ENCODE peak calls at places on chromosomes 7 and 10, in nine cellular contexts. B is fibroblast of pulmonary artery, X is SJCRH30, K is foreskin keratinocyte, V is thoracic aorta, L is GDM1, T is AML-193, W is BJ, Y is COLO829. G is an unnamed sample.

GRCh38 chr10:44963772-44964633 is 4.4 kb downstream of the RASSF4 start:
- DNase-seq in W (no peak), B (no peak), X (peak; percentile 92), L (no peak), Y (no peak), K (no peak), T (no peak), V (no peak), G (peak; percentile 83)

GRCh38 chr7:51647931-51648351 is 331.3 kb upstream of the COBL start:
- DNase-seq in L (no peak), K (peak; percentile 16), V (no peak), Y (no peak), X (peak; percentile 70), T (no peak), W (no peak), B (peak; percentile 10), G (no peak)

GRCh38 chr7:27141591-27142561 is 1.6 kb downstream of the HOXA5 start:
- DNase-seq in V (no peak), L (no peak), Y (no peak), K (peak; percentile 24), W (no peak), T (no peak), B (no peak), X (peak; percentile 78), G (no peak)

GRCh38 chr10:69492091-69492745 is 41.0 kb downstream of the TSPAN15 start:
- DNase-seq in V (no peak), Y (no peak), X (peak; percentile 91), B (no peak), T (no peak), K (no peak), L (no peak), W (no peak), G (peak; percentile 32)

GRCh38 chr7:151661556-151661955 is 141.9 kb upstream of the RHEB start:
- DNase-seq in V (no peak), L (no peak), K (no peak), W (no peak), B (no peak), Y (no peak), X (no peak), T (no peak), G (no peak)

GRCh38 chr7:102843850-102844249 is 69.0 kb upstream of the LRRC17 start:
- DNase-seq in V (no peak), W (no peak), X (no peak), T (peak; percentile 10), B (no peak), L (peak; percentile 11), Y (no peak), K (no peak), G (no peak)

GRCh38 chr7:106936236-106936635 is 71.2 kb downstream of the PIK3CG start:
- DNase-seq in W (no peak), L (no peak), X (no peak), V (no peak), T (no peak), K (no peak), B (no peak), Y (no peak), G (no peak)

GRCh38 chr7:35548291-35548690 is 146.6 kb downstream of the HERPUD2 start:
- DNase-seq in W (no peak), K (no peak), B (no peak), X (no peak), T (no peak), Y (no peak), V (no peak), L (no peak), G (no peak)

GRCh38 chr10:87505366-87506113 is 847 bp downstream of the MINPP1 start:
- DNase-seq in W (no peak), K (no peak), Y (peak; percentile 27), L (peak; percentile 43), V (no peak), T (no peak), B (peak; percentile 60), X (peak; percentile 55), G (peak; percentile 41)

GRCh38 chr7:146090023-146090645 is 26.5 kb upstream of the CNTNAP2 start:
- DNase-seq in B (peak; percentile 35), W (no peak), X (no peak), L (no peak), V (no peak), K (peak; percentile 6), T (peak; percentile 23), Y (peak; percentile 40), G (no peak)

GRCh38 chr7:92020636-92021035 is 80.0 kb downstream of the AKAP9 start:
- DNase-seq in K (no peak), T (no peak), B (no peak), V (no peak), L (no peak), X (no peak), Y (no peak), W (no peak), G (no peak)

GRCh38 chr10:12750526-12751201 is 250.8 kb downstream of the CCDC3 start:
- DNase-seq in Y (no peak), B (peak; percentile 10), K (no peak), X (no peak), V (no peak), T (no peak), W (no peak), L (no peak), G (no peak)

GRCh38 chr7:155764432-155764798 is 47.8 kb downstream of the SHH start:
- DNase-seq in T (no peak), Y (no peak), K (no peak), W (no peak), L (no peak), B (no peak), V (no peak), X (no peak), G (no peak)

GRCh38 chr7:81887098-81887497 is 117.3 kb upstream of the HGF start:
- DNase-seq in T (peak; percentile 83), K (no peak), X (peak; percentile 72), V (no peak), W (no peak), L (peak; percentile 70), Y (no peak), B (peak; percentile 29), G (no peak)

GRCh38 chr7:157903715-157904114 is 566.9 kb downstream of the DNAJB6 start:
- DNase-seq in B (no peak), X (no peak), Y (no peak), K (no peak), W (no peak), V (no peak), L (no peak), T (no peak), G (peak; percentile 10)

GRCh38 chr7:39673868-39674267 is 50.5 kb downstream of the RALA start:
- DNase-seq in T (no peak), V (no peak), K (no peak), Y (no peak), X (no peak), B (no peak), L (no peak), W (no peak), G (no peak)

GRCh38 chr10:7986851-7987250 is 67.6 kb upstream of the GATA3 start:
- DNase-seq in B (no peak), V (no peak), K (no peak), W (no peak), Y (no peak), X (no peak), L (no peak), T (no peak), G (no peak)

GRCh38 chr10:46254467-46254866 is 32.3 kb upstream of the ANTXRL start:
- DNase-seq in T (no peak), Y (no peak), K (no peak), V (no peak), X (no peak), W (no peak), B (no peak), L (no peak), G (no peak)

GRCh38 chr7:6279937-6280336 is 7.5 kb upstream of the CYTH3 start:
- DNase-seq in W (no peak), L (no peak), Y (no peak), X (no peak), K (no peak), V (no peak), B (no peak), T (no peak), G (no peak)

GRCh38 chr10:110353244-110354119 is 48.8 kb upstream of the SMNDC1 start:
- DNase-seq in Y (no peak), T (no peak), V (no peak), X (no peak), K (peak; percentile 98), B (peak; percentile 83), W (peak; percentile 71), L (no peak), G (no peak)

GRCh38 chr7:99551329-99551728 is 585 bp downstream of the FAM200A start:
- DNase-seq in X (no peak), L (no peak), K (no peak), B (peak; percentile 25), T (no peak), V (no peak), W (no peak), Y (no peak), G (no peak)

GRCh38 chr10:49612513-49613159 is 1.2 kb upstream of the CHAT start:
- DNase-seq in X (no peak), Y (no peak), K (no peak), B (no peak), L (no peak), T (no peak), V (no peak), W (no peak), G (no peak)

GRCh38 chr10:62239994-62240393 is 28.6 kb downstream of the RTKN2 start:
- DNase-seq in L (no peak), Y (no peak), B (peak; percentile 36), T (no peak), W (no peak), K (no peak), X (no peak), V (no peak), G (no peak)

GRCh38 chr10:115933098-115933497 is 339.9 kb downstream of the GFRA1 start:
- DNase-seq in L (no peak), W (no peak), T (no peak), Y (no peak), V (no peak), X (no peak), B (no peak), K (no peak), G (no peak)

GRCh38 chr7:40095226-40095625 is 39.2 kb downstream of the MPLKIP start:
- DNase-seq in L (no peak), K (no peak), X (no peak), V (no peak), W (no peak), T (no peak), B (no peak), Y (no peak), G (no peak)

GRCh38 chr7:76512941-76513816 is 2.8 kb downstream of the UPK3B start:
- DNase-seq in K (no peak), X (peak; percentile 48), T (no peak), Y (peak; percentile 25), L (no peak), B (peak; percentile 11), V (no peak), W (no peak), G (no peak)

GRCh38 chr10:99730026-99730425 is 1.9 kb downstream of the COX15 start:
- DNase-seq in V (no peak), B (peak; percentile 24), W (no peak), Y (no peak), T (no peak), K (peak; percentile 74), X (no peak), L (no peak), G (no peak)

G was measured in substantia nigra.